ENCODE peak calls at places on chromosomes 3 and 15, in six cellular contexts. Z is body of pancreas, F is DMS 273 treated with DMSO at 0.1 percent for 48 hours, K is OCI-LY7, U is BE2C, O is osteoblast. Y is an unnamed sample.

GRCh38 chr3:187041362-187042061 is 97.8 kb downstream of the RPL39L start:
- DNase-seq in U (no peak), F (no peak), O (no peak), K (no peak), Z (no peak), Y (no peak)

GRCh38 chr15:90648137-90649070 is 68.7 kb upstream of the BLM start:
- DNase-seq in U (peak), K (peak), F (no peak), O (peak), Z (peak), Y (peak)

GRCh38 chr15:93428807-93429351 is 339.9 kb upstream of the RGMA start:
- DNase-seq in Z (no peak), F (no peak), O (no peak), K (no peak), U (no peak), Y (no peak)

GRCh38 chr3:10437995-10438901 is 67.1 kb downstream of the ATP2B2 start:
- DNase-seq in F (no peak), U (no peak), O (peak), Z (no peak), K (no peak), Y (no peak)

GRCh38 chr3:179526989-179527391 is 35.7 kb upstream of the ACTL6A start:
- DNase-seq in O (peak), U (peak), Z (peak), F (peak), K (no peak), Y (peak)

GRCh38 chr15:88986949-88987589 is 73.9 kb upstream of the MFGE8 start:
- DNase-seq in U (no peak), F (no peak), Z (no peak), K (no peak), O (no peak), Y (no peak)

GRCh38 chr15:84749111-84749991 is 959 bp downstream of the ZNF592 start:
- DNase-seq in Z (peak), U (peak), F (no peak), K (peak), O (peak), Y (peak)

GRCh38 chr3:110021659-110022058 is 684.3 kb upstream of the DPPA4 start:
- DNase-seq in Z (no peak), F (no peak), K (no peak), U (no peak), O (no peak), Y (no peak)

GRCh38 chr3:27681249-27681748 is 40.8 kb downstream of the EOMES start:
- DNase-seq in Z (no peak), K (peak), U (peak), F (no peak), O (peak), Y (no peak)

GRCh38 chr15:63146684-63147083 is 10.6 kb downstream of the RPS27L start:
- DNase-seq in Z (no peak), K (no peak), F (no peak), O (no peak), U (no peak), Y (no peak)

GRCh38 chr3:11346416-11346815 is 74.2 kb downstream of the ATG7 start:
- DNase-seq in K (no peak), O (no peak), U (no peak), Z (no peak), F (no peak), Y (no peak)

GRCh38 chr3:158961497-158961896 is 159.6 kb downstream of the MFSD1 start:
- DNase-seq in U (no peak), F (no peak), K (no peak), Z (no peak), O (no peak), Y (no peak)